ENCODE peak calls at places on chromosomes 3 and 15, in eight cellular contexts. S, E, B, K, M, W, O and R are unnamed samples.

GRCh38 chr3:47012342-47013230 is 33.1 kb downstream of the NBEAL2 start:
- DNase-seq in S (no peak), E (no peak), B (no peak), K (no peak), M (no peak), W (no peak), O (no peak), R (no peak)

GRCh38 chr3:149792485-149793270 is at the start of gene ANKUB1:
- DNase-seq in S (no peak), E (no peak), B (no peak), K (no peak), M (no peak), W (peak; percentile 66), O (no peak), R (no peak)

GRCh38 chr15:25508369-25509002 is 69.7 kb upstream of the UBE3A start:
- DNase-seq in S (peak; percentile 51), E (peak; percentile 7), B (peak; percentile 6), K (no peak), M (peak; percentile 64), W (no peak), O (peak; percentile 42), R (no peak)

GRCh38 chr15:90877315-90877714 is 7.0 kb upstream of the FES start:
- DNase-seq in S (no peak), E (no peak), B (no peak), K (no peak), M (no peak), W (no peak), O (no peak), R (no peak)

GRCh38 chr3:42660131-42660715 is 6.7 kb downstream of the ZBTB47 start:
- DNase-seq in S (no peak), E (no peak), B (no peak), K (no peak), M (peak; percentile 55), W (no peak), O (no peak), R (no peak)

GRCh38 chr15:44033894-44034293 is 161.2 kb downstream of the FRMD5 start:
- DNase-seq in S (no peak), E (no peak), B (no peak), K (no peak), M (peak; percentile 58), W (peak; percentile 73), O (peak; percentile 48), R (no peak)

GRCh38 chr3:195697582-195698324 is 23.0 kb upstream of the MUC20 start:
- DNase-seq in S (no peak), E (no peak), B (peak; percentile 83), K (no peak), M (peak; percentile 88), W (peak; percentile 64), O (peak; percentile 55), R (no peak)

GRCh38 chr15:92821491-92822116 is 78.5 kb upstream of the CHD2 start:
- DNase-seq in S (no peak), E (no peak), B (no peak), K (peak; percentile 9), M (peak; percentile 49), W (peak; percentile 75), O (peak; percentile 70), R (no peak)

GRCh38 chr3:140288575-140288974 is 353.6 kb downstream of the CLSTN2 start:
- DNase-seq in S (no peak), E (no peak), B (no peak), K (no peak), M (no peak), W (peak; percentile 32), O (no peak), R (no peak)

GRCh38 chr3:161274691-161275298 is 53.7 kb downstream of the NMD3 start:
- DNase-seq in S (peak; percentile 20), E (peak; percentile 51), B (no peak), K (no peak), M (peak; percentile 63), W (peak; percentile 55), O (peak; percentile 85), R (peak; percentile 2)

GRCh38 chr3:36380171-36381031 is at the start of gene STAC:
- DNase-seq in S (peak; percentile 42), E (no peak), B (peak; percentile 52), K (no peak), M (no peak), W (peak; percentile 60), O (peak; percentile 71), R (no peak)

DNA sequence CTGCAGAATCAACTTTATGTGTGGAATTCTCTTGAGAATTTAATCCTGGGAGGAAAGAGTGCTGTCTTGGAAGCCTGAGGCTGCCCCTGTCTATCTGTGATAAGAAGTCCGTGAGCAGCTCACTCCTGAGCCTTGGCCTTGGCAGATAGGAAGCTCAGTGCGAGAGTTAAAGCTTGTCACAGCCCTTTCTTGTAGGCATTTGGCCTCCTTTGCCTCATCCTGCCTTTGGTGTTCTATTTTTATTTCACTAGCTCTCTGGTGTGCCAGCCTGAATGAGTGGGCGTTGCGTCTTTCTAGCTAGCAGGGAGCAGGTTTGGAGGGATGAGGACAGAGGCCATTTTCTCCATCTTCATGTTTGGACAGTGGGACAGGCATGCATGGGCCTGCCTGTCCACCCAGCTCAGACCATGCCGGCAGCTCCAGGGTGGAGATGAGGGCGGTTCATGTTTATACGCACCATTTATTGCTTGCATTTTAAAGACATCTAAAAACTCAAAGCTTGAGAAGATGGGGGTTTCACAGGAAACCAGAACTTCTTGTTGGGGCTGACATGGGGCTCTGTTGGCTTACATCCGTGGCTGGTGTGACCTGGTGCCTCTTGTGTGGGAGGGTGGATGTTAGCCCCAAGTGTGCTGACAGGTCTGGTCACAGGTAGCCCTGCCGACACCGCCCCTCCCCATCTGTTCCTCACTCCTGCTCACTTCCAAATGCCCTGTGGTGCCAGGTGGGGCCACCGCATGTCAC is 29.8 kb downstream of the IRAK2 start:
- DNase-seq in S (no peak), E (no peak), B (no peak), K (no peak), M (no peak), W (peak; percentile 92), O (no peak), R (peak; percentile 28)
- H3K27ac ChIP-seq in S (peak overlapping the region; percentile 86), E (peak overlapping the region; percentile 32), B (peak overlapping the region; percentile 88), K (peak overlapping the region; percentile 77), M (peak overlapping the region; percentile 12), W (peak overlapping the region; percentile 99), O (peak overlapping the region; percentile 96), R (peak overlapping the region; percentile 89)

GRCh38 chr3:11603628-11604027 is 40.1 kb downstream of the VGLL4 start:
- DNase-seq in S (peak; percentile 58), E (no peak), B (no peak), K (peak; percentile 70), M (peak; percentile 97), W (no peak), O (no peak), R (no peak)

GRCh38 chr3:11600501-11601282 is 43.0 kb downstream of the VGLL4 start:
- DNase-seq in S (peak; percentile 94), E (peak; percentile 84), B (peak; percentile 79), K (peak; percentile 80), M (peak; percentile 100), W (peak; percentile 99), O (peak; percentile 99), R (no peak)

GRCh38 chr3:11602886-11603285 is 40.8 kb downstream of the VGLL4 start:
- DNase-seq in S (no peak), E (no peak), B (no peak), K (no peak), M (no peak), W (no peak), O (no peak), R (no peak)

GRCh38 chr3:11602441-11602840 is 41.3 kb downstream of the VGLL4 start:
- DNase-seq in S (no peak), E (no peak), B (no peak), K (no peak), M (no peak), W (no peak), O (no peak), R (no peak)

GRCh38 chr3:11601446-11602241 is 42.1 kb downstream of the VGLL4 start:
- DNase-seq in S (no peak), E (no peak), B (no peak), K (peak; percentile 68), M (peak; percentile 39), W (no peak), O (peak; percentile 51), R (no peak)
- TF ChIP-seq CTCF in S (no peak), E (no peak), B (no peak), K (no peak), M (no peak), W (no peak), O (no peak), R (no peak)

DNA sequence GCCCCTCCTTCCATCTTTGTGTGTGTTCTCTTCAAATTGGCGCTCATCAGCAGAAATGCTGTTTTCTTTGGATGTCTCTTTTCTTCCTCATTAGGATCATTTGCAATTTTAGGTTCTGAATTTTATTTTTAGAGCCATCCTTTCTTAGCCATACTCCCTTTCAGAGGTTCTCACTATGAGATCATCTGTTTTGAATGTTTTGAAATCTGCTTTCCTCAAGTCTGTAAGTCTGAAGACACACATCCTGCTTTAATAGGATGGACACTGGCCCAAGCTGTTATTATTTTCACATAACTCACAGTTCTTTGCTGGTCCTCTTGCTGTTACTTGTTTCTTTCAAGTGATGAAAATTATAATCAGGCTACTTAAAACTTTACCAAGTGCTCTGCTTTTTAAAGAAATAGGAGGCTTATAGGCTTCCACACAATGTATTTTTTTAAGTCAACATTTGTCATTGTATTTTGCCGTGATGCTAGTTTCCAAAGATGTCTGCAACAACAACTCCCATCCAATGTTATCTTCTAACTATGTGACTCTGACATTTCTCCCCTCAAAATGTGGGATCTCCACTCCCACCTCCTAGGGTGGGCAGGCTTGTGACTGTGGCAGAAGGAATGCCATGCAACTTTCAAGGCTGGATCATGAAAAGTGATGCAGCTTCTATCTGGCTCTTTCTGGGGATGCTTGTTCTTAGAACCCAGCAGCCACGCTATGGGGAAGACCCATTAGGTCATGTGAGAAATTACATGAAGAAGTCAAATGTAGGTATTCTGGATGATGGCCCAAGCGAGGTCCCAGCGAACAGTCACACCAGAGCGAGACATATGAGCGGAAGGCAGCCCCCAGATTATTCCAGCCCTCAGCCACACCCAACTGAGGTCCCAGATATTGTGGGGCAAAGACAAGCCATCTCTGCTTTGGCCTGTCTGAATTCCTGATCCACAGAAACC is 124.5 kb downstream of the BDH1 start:
- DNase-seq in S (no peak), E (no peak), B (no peak), K (no peak), M (peak; percentile 73), W (no peak), O (no peak), R (no peak)
- H3K27ac ChIP-seq in S (peak overlapping the region; percentile 80), E (no peak overlapping the region), B (no peak overlapping the region), K (peak overlapping the region; percentile 77), M (no peak overlapping the region), W (no peak overlapping the region), O (no peak overlapping the region), R (no peak overlapping the region)

GRCh38 chr3:104907507-104907906 is 459.2 kb upstream of the ALCAM start:
- DNase-seq in S (no peak), E (no peak), B (no peak), K (no peak), M (peak; percentile 90), W (peak; percentile 75), O (peak; percentile 88), R (no peak)

GRCh38 chr3:104911376-104911775 is 455.3 kb upstream of the ALCAM start:
- DNase-seq in S (no peak), E (no peak), B (no peak), K (no peak), M (peak; percentile 31), W (no peak), O (no peak), R (no peak)

GRCh38 chr3:104908761-104909160 is 457.9 kb upstream of the ALCAM start:
- DNase-seq in S (no peak), E (no peak), B (no peak), K (no peak), M (no peak), W (peak; percentile 13), O (peak; percentile 45), R (no peak)

GRCh38 chr3:104909721-104910120 is 457.0 kb upstream of the ALCAM start:
- DNase-seq in S (no peak), E (no peak), B (no peak), K (no peak), M (peak; percentile 44), W (no peak), O (peak; percentile 68), R (no peak)

GRCh38 chr3:104909188-104909587 is 457.5 kb upstream of the ALCAM start:
- DNase-seq in S (peak; percentile 19), E (no peak), B (no peak), K (no peak), M (peak; percentile 92), W (peak; percentile 44), O (peak; percentile 81), R (no peak)
- TF ChIP-seq CTCF in S (no peak), E (no peak), B (no peak), K (no peak), M (no peak), W (no peak), O (no peak), R (no peak)